ENCODE peak calls at places on chromosomes 1 and 21, in six cellular contexts. D is H9, Y is lower lobe of right lung, R is mucosa of descending colon, N is pancreas, B is K562. U is an unnamed sample.

GRCh38 chr1:59142663-59143487 is 154.0 kb upstream of the FGGY start:
- DNase-seq in N (no peak), B (no peak), Y (no peak), D (no peak), R (no peak), U (no peak)

GRCh38 chr1:188489336-188490112 is 1660.8 kb downstream of the PLA2G4A start:
- DNase-seq in D (peak; percentile 24), B (no peak), Y (no peak), R (no peak), N (no peak), U (no peak)

GRCh38 chr1:71881611-71882010 is 400.7 kb downstream of the NEGR1 start:
- DNase-seq in Y (no peak), N (no peak), D (no peak), B (no peak), R (no peak), U (no peak)

GRCh38 chr1:72178266-72178665 is 104.1 kb downstream of the NEGR1 start:
- DNase-seq in N (no peak), B (no peak), D (no peak), Y (no peak), R (no peak), U (no peak)

GRCh38 chr21:35179990-35180557 is 131.0 kb upstream of the RUNX1 start:
- DNase-seq in R (no peak), N (no peak), B (no peak), D (no peak), Y (no peak), U (no peak)

GRCh38 chr1:70768211-70768610 is 279.4 kb downstream of the PTGER3 start:
- DNase-seq in R (no peak), D (no peak), B (no peak), Y (no peak), N (no peak), U (no peak)

GRCh38 chr1:40036574-40036973 is 4.0 kb upstream of the CAP1 start:
- DNase-seq in D (no peak), B (peak; percentile 91), N (no peak), R (no peak), Y (no peak), U (peak; percentile 87)

GRCh38 chr1:169201084-169201619 is 94.7 kb downstream of the ATP1B1 start:
- DNase-seq in N (no peak), D (no peak), Y (no peak), B (no peak), R (no peak), U (no peak)

GRCh38 chr1:232423591-232423990 is 206.3 kb downstream of the SIPA1L2 start:
- DNase-seq in N (no peak), D (no peak), Y (no peak), B (no peak), R (no peak), U (no peak)

DNA sequence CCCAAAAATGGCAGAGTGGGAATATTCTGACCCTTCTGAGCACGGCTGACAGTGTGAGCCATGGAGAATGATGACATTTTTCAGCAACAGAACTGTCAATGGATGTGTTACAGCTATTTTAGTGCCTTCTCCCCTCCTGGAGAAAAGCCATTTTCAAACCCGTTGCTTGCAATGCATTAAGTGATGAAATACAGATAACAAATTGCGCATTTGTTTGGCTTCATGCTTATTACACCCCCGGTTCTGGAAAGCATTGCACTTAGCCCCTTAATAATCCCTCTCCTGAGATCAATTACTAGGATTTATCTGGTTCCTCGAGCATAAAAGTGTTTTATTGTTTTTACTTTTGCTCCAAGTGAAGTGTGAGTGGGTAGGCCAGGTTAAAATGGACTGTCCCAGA is 37.6 kb upstream of the HHAT start:
- DNase-seq in B (no peak), R (no peak), N (no peak), D (no peak), Y (no peak), U (no peak)
- H3K9me3 ChIP-seq in B (no peaks in the 10 kb centered on the region), R (no peaks in the 10 kb centered on the region), N (no peaks in the 10 kb centered on the region), D (no peaks in the 10 kb centered on the region), Y (no peaks in the 10 kb centered on the region), U (no peaks in the 10 kb centered on the region)

GRCh38 chr1:1264868-1265272 is 8.8 kb downstream of the UBE2J2 start:
- DNase-seq in N (no peak), D (peak; percentile 70), Y (no peak), R (no peak), B (peak; percentile 32), U (no peak)
- TF ChIP-seq CTCF in N (no peak), D (peak; percentile 65), Y (no peak), R (no peak), B (peak; percentile 44), U (no peak)

DNA sequence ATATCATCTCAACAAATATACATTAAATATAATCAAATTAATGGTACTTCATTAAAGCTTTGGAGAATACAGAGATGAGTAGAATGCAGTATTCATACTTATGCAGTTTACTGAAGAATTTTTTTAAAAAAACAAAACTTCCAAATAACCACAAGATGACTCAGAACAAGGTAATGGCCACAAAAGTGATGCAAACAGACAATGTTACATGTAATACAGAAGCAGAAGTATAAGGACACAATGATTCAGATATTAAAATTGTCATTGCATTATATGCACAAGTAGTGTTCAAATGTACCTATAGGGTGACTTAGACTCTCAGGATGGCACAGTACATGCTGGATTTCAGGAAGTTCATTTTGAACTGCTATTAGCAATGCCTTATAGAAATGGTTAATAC is 227.2 kb upstream of the ST6GALNAC5 start:
- DNase-seq in D (no peak), N (no peak), R (no peak), Y (no peak), B (no peak), U (no peak)
- H3K9me3 ChIP-seq in D (no peaks in the 10 kb centered on the region), N (no peaks in the 10 kb centered on the region), R (no peaks in the 10 kb centered on the region), Y (no peaks in the 10 kb centered on the region), B (no peaks in the 10 kb centered on the region), U (no peaks in the 10 kb centered on the region)

DNA sequence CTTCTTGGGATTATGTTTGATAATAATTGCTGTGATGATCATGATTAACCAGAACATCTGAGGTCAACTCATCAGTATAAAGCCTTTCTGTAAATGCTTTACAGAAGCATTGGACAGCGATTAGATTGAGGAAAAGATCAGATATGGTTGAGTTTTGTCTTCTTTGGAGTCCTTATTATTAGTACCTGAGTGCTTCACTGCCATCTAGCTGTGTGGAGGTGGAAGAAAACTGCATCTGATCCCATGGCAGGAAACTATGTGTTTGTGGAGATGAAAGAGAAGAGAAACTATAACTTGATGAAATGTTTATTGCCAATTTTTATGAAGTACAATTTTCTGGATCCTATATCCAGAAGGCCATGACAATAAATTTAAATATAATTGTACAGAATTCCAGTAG is 11.4 kb downstream of the FLG2 start:
- DNase-seq in Y (no peak), N (no peak), R (no peak), B (no peak), D (no peak), U (no peak)
- TF ChIP-seq CTCF in Y (no peak), N (no peak), R (no peak), B (no peak), D (no peak), U (no peak)

GRCh38 chr21:44901391-44902074 is 19.2 kb downstream of the ITGB2 start:
- DNase-seq in Y (peak; percentile 39), D (no peak), N (peak; percentile 40), B (no peak), R (no peak), U (no peak)
- H3K9me3 ChIP-seq in Y (no peaks in the 10 kb centered on the region), D (no peaks in the 10 kb centered on the region), N (no peaks in the 10 kb centered on the region), B (peaks cover 12% of the 10 kb centered on the region), R (no peaks in the 10 kb centered on the region), U (no peaks in the 10 kb centered on the region)

GRCh38 chr1:115138973-115139372 is 49.7 kb upstream of the TSPAN2 start:
- DNase-seq in B (peak; percentile 83), Y (peak; percentile 89), N (peak; percentile 86), D (peak; percentile 92), R (peak; percentile 84), U (peak; percentile 88)
- TF ChIP-seq CTCF in B (peak; percentile 91), Y (peak; percentile 84), N (peak; percentile 74), D (peak; percentile 92), R (peak; percentile 85), U (peak; percentile 93)

DNA sequence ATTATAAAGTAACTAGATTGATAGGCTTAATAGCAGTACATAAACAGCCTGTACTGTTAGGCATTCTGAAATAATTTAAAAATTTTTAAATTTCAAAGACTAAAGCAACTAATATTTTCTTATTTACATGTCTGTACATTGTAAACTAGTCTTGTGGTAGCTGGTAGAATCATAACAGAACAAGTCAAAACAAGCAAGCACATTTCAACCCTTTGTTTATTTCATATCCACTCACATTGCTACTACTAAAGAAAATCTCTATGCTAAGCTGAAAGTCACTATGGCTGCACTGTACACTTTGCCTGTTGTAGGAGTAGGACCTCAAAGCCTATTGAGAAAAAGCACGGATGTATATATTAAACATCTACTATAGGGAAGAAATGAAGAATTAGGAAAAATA is 738.2 kb upstream of the ADGRL4 start:
- DNase-seq in D (no peak), R (no peak), B (no peak), Y (no peak), N (no peak), U (no peak)
- H3K9me3 ChIP-seq in D (no peaks in the 10 kb centered on the region), R (no peaks in the 10 kb centered on the region), B (no peaks in the 10 kb centered on the region), Y (no peaks in the 10 kb centered on the region), N (no peaks in the 10 kb centered on the region), U (no peaks in the 10 kb centered on the region)

GRCh38 chr1:155022927-155023236 is 10.7 kb downstream of the DCST2 start:
- DNase-seq in Y (no peak), R (no peak), D (no peak), N (no peak), B (peak; percentile 42), U (no peak)
- TF ChIP-seq CTCF in Y (no peak), R (no peak), D (no peak), N (no peak), B (no peak), U (no peak)

GRCh38 chr1:158366783-158367182 is 13.1 kb downstream of the CD1E start:
- DNase-seq in D (no peak), Y (no peak), B (no peak), N (no peak), R (no peak), U (no peak)

GRCh38 chr1:158357441-158357840 is 3.7 kb downstream of the CD1E start:
- DNase-seq in Y (no peak), N (no peak), R (no peak), B (no peak), D (no peak), U (no peak)

GRCh38 chr1:158362501-158362900 is 8.8 kb downstream of the CD1E start:
- DNase-seq in Y (no peak), R (no peak), D (no peak), N (no peak), B (no peak), U (no peak)

GRCh38 chr1:158362941-158363340 is 9.2 kb downstream of the CD1E start:
- DNase-seq in N (no peak), D (no peak), B (no peak), Y (no peak), R (no peak), U (no peak)
- H3K9me3 ChIP-seq in N (no peaks in the 10 kb centered on the region), D (no peaks in the 10 kb centered on the region), B (no peaks in the 10 kb centered on the region), Y (no peaks in the 10 kb centered on the region), R (no peaks in the 10 kb centered on the region), U (no peaks in the 10 kb centered on the region)

GRCh38 chr1:160399544-160400283 is 650 bp upstream of the VANGL2 start:
- DNase-seq in B (no peak), D (no peak), Y (no peak), R (no peak), N (no peak), U (no peak)
- TF ChIP-seq CTCF in B (no peak), D (no peak), Y (no peak), R (no peak), N (no peak), U (no peak)